ENCODE peak calls at places on chromosome 13, in nine cellular contexts. I is myocyte; M is EL; S is activated naive CD4-positive, alpha-beta T cell treated with anti-CD3 and anti-CD28 coated beads for 36 hours; E is activated naive CD8-positive, alpha-beta T cell treated with anti-CD3 and anti-CD28 coated beads, Interleukin-2, amount 50 U/mL, for 24 hours; A is stimulated activated CD4-positive, alpha-beta T cell treated with anti-CD3 and anti-CD28 coated beads, TNF-alpha, amount 100 ng/mL, for 1 hour; F is stimulated activated CD8-positive, alpha-beta memory T cell treated with anti-CD3 and anti-CD28 coated beads, Interleukin-7, amount 100 ng/mL, for 1 hour; D is A172; K is upper lobe of right lung. U is an unnamed sample.

GRCh38 chr13:28658539-28658795 is 463 bp upstream of the POMP start:
- DNase-seq in I (no peak), M (no peak), S (no peak), E (no peak), A (no peak), F (no peak), D (no peak), K (no peak), U (no peak)

GRCh38 chr13:89061821-89062220 is 1390.7 kb downstream of the SLITRK5 start:
- DNase-seq in I (no peak), M (no peak), S (no peak), E (no peak), A (no peak), F (no peak), D (no peak), K (no peak), U (no peak)

GRCh38 chr13:29909975-29910674 is 59.7 kb upstream of the UBL3 start:
- DNase-seq in I (peak), M (peak), S (no peak), E (no peak), A (no peak), F (no peak), D (peak), K (no peak), U (no peak)

GRCh38 chr13:77507931-77508776 is 27.4 kb upstream of the SCEL start:
- DNase-seq in I (peak), M (peak), S (no peak), E (no peak), A (no peak), F (no peak), D (peak), K (no peak), U (peak)

GRCh38 chr13:37065893-37066526 is 6.5 kb upstream of the SUPT20H start:
- DNase-seq in I (no peak), M (no peak), S (no peak), E (no peak), A (no peak), F (no peak), D (no peak), K (no peak), U (no peak)

GRCh38 chr13:26695360-26695705 is 65.3 kb downstream of the GPR12 start:
- DNase-seq in I (no peak), M (no peak), S (no peak), E (no peak), A (no peak), F (no peak), D (no peak), K (no peak), U (no peak)

GRCh38 chr13:30346159-30346788 is 38.9 kb upstream of the KATNAL1 start:
- DNase-seq in I (no peak), M (no peak), S (peak), E (peak), A (peak), F (no peak), D (no peak), K (no peak), U (no peak)

GRCh38 chr13:41428155-41428554 is 29.2 kb upstream of the RGCC start:
- DNase-seq in I (no peak), M (no peak), S (peak), E (peak), A (peak), F (peak), D (no peak), K (no peak), U (peak)

GRCh38 chr13:45331981-45332830 is 8.8 kb downstream of the TPT1 start:
- DNase-seq in I (peak), M (peak), S (no peak), E (no peak), A (no peak), F (no peak), D (peak), K (no peak), U (peak)

GRCh38 chr13:20125129-20125782 is 35.6 kb downstream of the GJA3 start:
- DNase-seq in I (peak), M (peak), S (no peak), E (no peak), A (no peak), F (no peak), D (peak), K (no peak), U (peak)

GRCh38 chr13:69264362-69265334 is 843.0 kb upstream of the ATXN8OS start:
- DNase-seq in I (no peak), M (no peak), S (no peak), E (no peak), A (no peak), F (no peak), D (no peak), K (no peak), U (no peak)

GRCh38 chr13:25806304-25806974 is 245.4 kb downstream of the SHISA2 start:
- DNase-seq in I (peak), M (peak), S (peak), E (no peak), A (no peak), F (no peak), D (peak), K (no peak), U (no peak)

GRCh38 chr13:112748947-112749346 is 59.1 kb downstream of the ATP11A start:
- DNase-seq in I (no peak), M (no peak), S (no peak), E (no peak), A (no peak), F (no peak), D (no peak), K (peak), U (no peak)

GRCh38 chr13:96817336-96817941 is 176.8 kb downstream of the OXGR1 start:
- DNase-seq in I (peak), M (peak), S (no peak), E (no peak), A (no peak), F (no peak), D (no peak), K (no peak), U (peak)

GRCh38 chr13:23450340-23451046 is 17.0 kb upstream of the SACS start:
- DNase-seq in I (peak), M (no peak), S (no peak), E (no peak), A (no peak), F (no peak), D (no peak), K (no peak), U (no peak)

GRCh38 chr13:95181586-95181985 is 119.7 kb downstream of the ABCC4 start:
- DNase-seq in I (no peak), M (no peak), S (no peak), E (no peak), A (no peak), F (no peak), D (no peak), K (no peak), U (no peak)

GRCh38 chr13:23159587-23160240 is 21.1 kb upstream of the SGCG start:
- DNase-seq in I (no peak), M (no peak), S (no peak), E (no peak), A (no peak), F (no peak), D (no peak), K (peak), U (no peak)

GRCh38 chr13:99859178-99860177 is 112.1 kb downstream of the ZIC5 start:
- DNase-seq in I (peak), M (no peak), S (peak), E (peak), A (peak), F (peak), D (no peak), K (no peak), U (no peak)

GRCh38 chr13:77691871-77692270 is 5.6 kb upstream of the SLAIN1 start:
- DNase-seq in I (no peak), M (no peak), S (no peak), E (no peak), A (no peak), F (no peak), D (no peak), K (no peak), U (no peak)

GRCh38 chr13:93268327-93269028 is 41.9 kb downstream of the GPC6 start:
- DNase-seq in I (no peak), M (peak), S (no peak), E (no peak), A (no peak), F (no peak), D (no peak), K (no peak), U (no peak)

GRCh38 chr13:59450218-59450617 is 713.5 kb downstream of the DIAPH3 start:
- DNase-seq in I (no peak), M (no peak), S (no peak), E (no peak), A (no peak), F (no peak), D (no peak), K (no peak), U (no peak)

GRCh38 chr13:64925727-64926126 is 2304.4 kb downstream of the PCDH9 start:
- DNase-seq in I (no peak), M (no peak), S (no peak), E (no peak), A (no peak), F (no peak), D (no peak), K (no peak), U (no peak)

GRCh38 chr13:106318941-106319411 is 216.5 kb downstream of the EFNB2 start:
- DNase-seq in I (peak), M (peak), S (no peak), E (no peak), A (no peak), F (no peak), D (peak), K (no peak), U (peak)